ENCODE peak calls at places on chromosome 1, in ten cellular contexts. K is choroid plexus epithelial cell, N is GM13977, X is progenitor cell of endocrine pancreas, S is brain microvascular endothelial cell, L is GM12864, V is Calu3, W is stomach, T is WTC11, U is K562. M is an unnamed sample.

GRCh38 chr1:116486424-116486823 is 84.4 kb downstream of the CD58 start:
- DNase-seq in K (peak; percentile 80), N (no peak), X (no peak), S (peak; percentile 59), L (no peak), V (no peak), W (no peak), T (no peak), U (no peak), M (no peak)

GRCh38 chr1:110645962-110646735 is 28.6 kb downstream of the KCNA3 start:
- DNase-seq in K (peak; percentile 10), N (no peak), X (no peak), S (no peak), L (no peak), V (no peak), W (no peak), T (no peak), U (no peak), M (no peak)

GRCh38 chr1:186848509-186849130 is 19.9 kb downstream of the PLA2G4A start:
- DNase-seq in K (peak; percentile 35), N (no peak), X (no peak), S (peak; percentile 24), L (no peak), V (peak; percentile 65), W (no peak), T (no peak), U (no peak), M (no peak)

GRCh38 chr1:41728403-41729202 is 190.1 kb downstream of the HIVEP3 start:
- DNase-seq in K (no peak), N (peak; percentile 87), X (no peak), S (peak; percentile 19), L (peak; percentile 91), V (no peak), W (no peak), T (no peak), U (no peak), M (no peak)

GRCh38 chr1:111739222-111739983 is at the start of gene INKA2:
- DNase-seq in K (peak; percentile 83), N (peak; percentile 94), X (peak; percentile 72), S (peak; percentile 70), L (peak; percentile 59), V (peak; percentile 84), W (peak; percentile 91), T (peak; percentile 95), U (peak; percentile 99), M (peak; percentile 50)

GRCh38 chr1:45246760-45247159 is 40.4 kb upstream of the ZSWIM5 start:
- DNase-seq in K (peak; percentile 91), N (no peak), X (no peak), S (peak; percentile 78), L (no peak), V (no peak), W (no peak), T (no peak), U (no peak), M (no peak)

GRCh38 chr1:30171956-30172694 is 551.3 kb downstream of the MATN1 start:
- DNase-seq in K (no peak), N (no peak), X (no peak), S (no peak), L (no peak), V (no peak), W (peak; percentile 13), T (no peak), U (no peak), M (no peak)

GRCh38 chr1:202958544-202959275 is 598 bp upstream of the ADIPOR1 start:
- DNase-seq in K (no peak), N (peak; percentile 34), X (no peak), S (no peak), L (no peak), V (no peak), W (no peak), T (no peak), U (no peak), M (no peak)

GRCh38 chr1:224696891-224697765 is 81.0 kb downstream of the CNIH3 start:
- DNase-seq in K (peak; percentile 42), N (no peak), X (no peak), S (peak; percentile 41), L (no peak), V (no peak), W (no peak), T (no peak), U (no peak), M (no peak)

GRCh38 chr1:224704409-224704735 is 88.3 kb downstream of the CNIH3 start:
- DNase-seq in K (no peak), N (no peak), X (no peak), S (no peak), L (no peak), V (no peak), W (no peak), T (no peak), U (no peak), M (no peak)

GRCh38 chr1:224703702-224704408 is 87.7 kb downstream of the CNIH3 start:
- DNase-seq in K (no peak), N (no peak), X (no peak), S (no peak), L (no peak), V (no peak), W (no peak), T (no peak), U (no peak), M (no peak)

GRCh38 chr1:224697888-224698450 is 81.9 kb downstream of the CNIH3 start:
- DNase-seq in K (no peak), N (no peak), X (no peak), S (no peak), L (no peak), V (no peak), W (no peak), T (no peak), U (no peak), M (no peak)

GRCh38 chr1:224700915-224701531 is 84.9 kb downstream of the CNIH3 start:
- DNase-seq in K (peak; percentile 41), N (peak; percentile 54), X (no peak), S (no peak), L (no peak), V (peak; percentile 11), W (no peak), T (peak; percentile 73), U (peak; percentile 72), M (no peak)
- TF ChIP-seq CTCF in K (peak; percentile 67), N (peak; percentile 67), X (peak; percentile 48), S (peak; percentile 78), L (peak; percentile 70), V (no peak), W (no peak), T (peak; percentile 23), U (peak; percentile 62), M (no peak)

DNA sequence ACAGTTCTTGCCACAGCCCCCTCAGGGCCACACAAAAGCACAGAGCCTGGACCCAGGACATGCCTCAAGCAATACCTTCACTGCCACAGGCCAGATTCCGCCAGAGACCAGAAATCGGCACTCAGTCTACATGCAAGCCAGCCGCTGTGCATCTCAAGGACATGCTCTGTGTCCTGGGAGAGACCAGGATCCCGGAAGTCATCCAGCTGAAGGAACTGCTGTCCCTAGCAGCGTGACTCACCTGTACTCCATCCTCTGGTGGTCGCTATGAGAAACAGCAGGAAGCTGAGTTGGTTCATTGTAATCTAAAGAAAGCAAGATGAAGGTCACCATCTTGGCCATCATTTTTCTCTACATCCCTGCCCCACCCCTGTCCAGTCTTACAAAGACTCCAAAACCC is 401 bp downstream of the ITLN1 start:
- DNase-seq in K (no peak), N (no peak), X (no peak), S (no peak), L (no peak), V (peak; percentile 24), W (no peak), T (no peak), U (no peak), M (no peak)
- TF ChIP-seq CTCF in K (no peak), N (no peak), X (peak; percentile 45), S (peak; percentile 64), L (peak; percentile 69), V (peak; percentile 29), W (peak; percentile 46), T (no peak), U (peak; percentile 23), M (no peak)

GRCh38 chr1:151908228-151908691 is 1.1 kb downstream of the THEM4 start:
- DNase-seq in K (peak; percentile 39), N (peak; percentile 36), X (no peak), S (no peak), L (no peak), V (no peak), W (no peak), T (peak; percentile 21), U (no peak), M (no peak)
- TF ChIP-seq CTCF in K (peak; percentile 33), N (no peak), X (peak; percentile 7), S (no peak), L (peak; percentile 21), V (no peak), W (no peak), T (no peak), U (peak; percentile 51), M (no peak)

GRCh38 chr1:117967900-117968299 is 38.4 kb downstream of the WDR3 start:
- DNase-seq in K (peak; percentile 82), N (no peak), X (no peak), S (no peak), L (no peak), V (no peak), W (no peak), T (no peak), U (no peak), M (no peak)

GRCh38 chr1:117970251-117970650 is 40.7 kb downstream of the WDR3 start:
- DNase-seq in K (no peak), N (no peak), X (no peak), S (no peak), L (no peak), V (no peak), W (no peak), T (no peak), U (no peak), M (no peak)

GRCh38 chr1:117971777-117972176 is 42.2 kb downstream of the WDR3 start:
- DNase-seq in K (no peak), N (no peak), X (no peak), S (no peak), L (no peak), V (no peak), W (no peak), T (no peak), U (no peak), M (no peak)

GRCh38 chr1:117964290-117965038 is 34.9 kb downstream of the WDR3 start:
- DNase-seq in K (peak; percentile 27), N (no peak), X (no peak), S (no peak), L (no peak), V (no peak), W (no peak), T (no peak), U (no peak), M (no peak)

GRCh38 chr1:117967472-117967871 is 37.9 kb downstream of the WDR3 start:
- DNase-seq in K (peak; percentile 91), N (no peak), X (no peak), S (peak; percentile 22), L (no peak), V (no peak), W (no peak), T (no peak), U (no peak), M (no peak)
- TF ChIP-seq CTCF in K (peak; percentile 57), N (no peak), X (peak; percentile 10), S (peak; percentile 42), L (no peak), V (no peak), W (no peak), T (no peak), U (peak; percentile 21), M (no peak)

GRCh38 chr1:225567789-225568188 is 85.1 kb downstream of the ENAH start:
- DNase-seq in K (peak; percentile 54), N (no peak), X (no peak), S (peak; percentile 18), L (no peak), V (no peak), W (no peak), T (no peak), U (no peak), M (no peak)
- TF ChIP-seq CTCF in K (peak; percentile 49), N (peak; percentile 9), X (peak; percentile 26), S (peak; percentile 49), L (no peak), V (no peak), W (peak; percentile 11), T (no peak), U (peak; percentile 33), M (no peak)